ENCODE peak calls at places on chromosomes 6 and 20, in five cellular contexts. One of them, this sample, is unnamed.

GRCh38 chr6:30556714-30556963 is 350 bp upstream of the GNL1 start:
- DNase-seq in mucosa of gallbladder: peak; percentile 91
- DNase-seq in body of pancreas: peak; percentile 86
- DNase-seq in hypothalamus: no peak
- DNase-seq in stimulated activated naive B cell treated with anti-CD40 and anti-IgM and Interleukin-4, amounts not matched to agents 10 μg/mL and 1 μg/mL and 100 μg/mL, for 72 hours: peak; percentile 89
- DNase-seq in this sample: no peak

GRCh38 chr6:90411292-90411781 is 114.7 kb upstream of the BACH2 start:
- DNase-seq in mucosa of gallbladder: no peak
- DNase-seq in body of pancreas: no peak
- DNase-seq in hypothalamus: no peak
- DNase-seq in stimulated activated naive B cell treated with anti-CD40 and anti-IgM and Interleukin-4, amounts not matched to agents 10 μg/mL and 1 μg/mL and 100 μg/mL, for 72 hours: peak; percentile 75
- DNase-seq in this sample: no peak

GRCh38 chr6:17813561-17813960 is 106.8 kb upstream of the NUP153 start:
- DNase-seq in mucosa of gallbladder: no peak
- DNase-seq in body of pancreas: no peak
- DNase-seq in hypothalamus: no peak
- DNase-seq in stimulated activated naive B cell treated with anti-CD40 and anti-IgM and Interleukin-4, amounts not matched to agents 10 μg/mL and 1 μg/mL and 100 μg/mL, for 72 hours: no peak
- DNase-seq in this sample: no peak

GRCh38 chr6:31958412-31958740 is 395 bp downstream of the NELFE start:
- DNase-seq in mucosa of gallbladder: no peak
- DNase-seq in body of pancreas: no peak
- DNase-seq in hypothalamus: no peak
- DNase-seq in stimulated activated naive B cell treated with anti-CD40 and anti-IgM and Interleukin-4, amounts not matched to agents 10 μg/mL and 1 μg/mL and 100 μg/mL, for 72 hours: no peak
- DNase-seq in this sample: peak; percentile 20

GRCh38 chr20:56469077-56469449 is 636 bp downstream of the RTF2 start:
- DNase-seq in mucosa of gallbladder: no peak
- DNase-seq in body of pancreas: no peak
- DNase-seq in hypothalamus: no peak
- DNase-seq in stimulated activated naive B cell treated with anti-CD40 and anti-IgM and Interleukin-4, amounts not matched to agents 10 μg/mL and 1 μg/mL and 100 μg/mL, for 72 hours: no peak
- DNase-seq in this sample: no peak

GRCh38 chr20:59575653-59576052 is 28.7 kb upstream of the PHACTR3 start:
- DNase-seq in mucosa of gallbladder: no peak
- DNase-seq in body of pancreas: no peak
- DNase-seq in hypothalamus: no peak
- DNase-seq in stimulated activated naive B cell treated with anti-CD40 and anti-IgM and Interleukin-4, amounts not matched to agents 10 μg/mL and 1 μg/mL and 100 μg/mL, for 72 hours: no peak
- DNase-seq in this sample: no peak

GRCh38 chr6:128519931-128520435 is 416 bp downstream of the PTPRK start:
- DNase-seq in mucosa of gallbladder: no peak
- DNase-seq in body of pancreas: peak; percentile 58
- DNase-seq in hypothalamus: peak; percentile 83
- DNase-seq in stimulated activated naive B cell treated with anti-CD40 and anti-IgM and Interleukin-4, amounts not matched to agents 10 μg/mL and 1 μg/mL and 100 μg/mL, for 72 hours: peak; percentile 15
- DNase-seq in this sample: peak; percentile 75

GRCh38 chr20:297925-298754 is 770 bp downstream of the ZCCHC3 start:
- DNase-seq in mucosa of gallbladder: peak; percentile 60
- DNase-seq in body of pancreas: peak; percentile 59
- DNase-seq in hypothalamus: peak; percentile 49
- DNase-seq in stimulated activated naive B cell treated with anti-CD40 and anti-IgM and Interleukin-4, amounts not matched to agents 10 μg/mL and 1 μg/mL and 100 μg/mL, for 72 hours: peak; percentile 31
- DNase-seq in this sample: peak; percentile 56

GRCh38 chr6:122649701-122650100 is 39.5 kb downstream of the PKIB start:
- DNase-seq in mucosa of gallbladder: no peak
- DNase-seq in body of pancreas: no peak
- DNase-seq in hypothalamus: no peak
- DNase-seq in stimulated activated naive B cell treated with anti-CD40 and anti-IgM and Interleukin-4, amounts not matched to agents 10 μg/mL and 1 μg/mL and 100 μg/mL, for 72 hours: no peak
- DNase-seq in this sample: no peak

GRCh38 chr6:33875696-33876095 is 71.9 kb upstream of the MLN start:
- DNase-seq in mucosa of gallbladder: no peak
- DNase-seq in body of pancreas: no peak
- DNase-seq in hypothalamus: no peak
- DNase-seq in stimulated activated naive B cell treated with anti-CD40 and anti-IgM and Interleukin-4, amounts not matched to agents 10 μg/mL and 1 μg/mL and 100 μg/mL, for 72 hours: no peak
- DNase-seq in this sample: no peak

GRCh38 chr6:39102821-39103136 is 12.2 kb downstream of the SAYSD1 start:
- DNase-seq in mucosa of gallbladder: no peak
- DNase-seq in body of pancreas: no peak
- DNase-seq in hypothalamus: no peak
- DNase-seq in stimulated activated naive B cell treated with anti-CD40 and anti-IgM and Interleukin-4, amounts not matched to agents 10 μg/mL and 1 μg/mL and 100 μg/mL, for 72 hours: peak; percentile 66
- DNase-seq in this sample: no peak

GRCh38 chr20:23019403-23019802 is 15.7 kb upstream of the SSTR4 start:
- DNase-seq in mucosa of gallbladder: no peak
- DNase-seq in body of pancreas: no peak
- DNase-seq in hypothalamus: no peak
- DNase-seq in stimulated activated naive B cell treated with anti-CD40 and anti-IgM and Interleukin-4, amounts not matched to agents 10 μg/mL and 1 μg/mL and 100 μg/mL, for 72 hours: no peak
- DNase-seq in this sample: peak; percentile 71

GRCh38 chr6:14035448-14035847 is 82.1 kb upstream of the CD83 start:
- DNase-seq in mucosa of gallbladder: peak; percentile 33
- DNase-seq in body of pancreas: peak; percentile 55
- DNase-seq in hypothalamus: no peak
- DNase-seq in stimulated activated naive B cell treated with anti-CD40 and anti-IgM and Interleukin-4, amounts not matched to agents 10 μg/mL and 1 μg/mL and 100 μg/mL, for 72 hours: no peak
- DNase-seq in this sample: no peak

GRCh38 chr20:57656252-57656820 is 36.1 kb upstream of the ZBP1 start:
- DNase-seq in mucosa of gallbladder: no peak
- DNase-seq in body of pancreas: peak; percentile 7
- DNase-seq in hypothalamus: no peak
- DNase-seq in stimulated activated naive B cell treated with anti-CD40 and anti-IgM and Interleukin-4, amounts not matched to agents 10 μg/mL and 1 μg/mL and 100 μg/mL, for 72 hours: no peak
- DNase-seq in this sample: no peak

GRCh38 chr6:34056301-34056700 is 89.6 kb downstream of the GRM4 start:
- DNase-seq in mucosa of gallbladder: peak; percentile 41
- DNase-seq in body of pancreas: peak; percentile 23
- DNase-seq in hypothalamus: no peak
- DNase-seq in stimulated activated naive B cell treated with anti-CD40 and anti-IgM and Interleukin-4, amounts not matched to agents 10 μg/mL and 1 μg/mL and 100 μg/mL, for 72 hours: no peak
- DNase-seq in this sample: no peak

GRCh38 chr6:41443616-41444525 is 102.3 kb upstream of the FOXP4 start:
- DNase-seq in mucosa of gallbladder: no peak
- DNase-seq in body of pancreas: no peak
- DNase-seq in hypothalamus: no peak
- DNase-seq in stimulated activated naive B cell treated with anti-CD40 and anti-IgM and Interleukin-4, amounts not matched to agents 10 μg/mL and 1 μg/mL and 100 μg/mL, for 72 hours: no peak
- DNase-seq in this sample: no peak

GRCh38 chr6:108030223-108030622 is 44.3 kb downstream of the OSTM1 start:
- DNase-seq in mucosa of gallbladder: no peak
- DNase-seq in body of pancreas: no peak
- DNase-seq in hypothalamus: no peak
- DNase-seq in stimulated activated naive B cell treated with anti-CD40 and anti-IgM and Interleukin-4, amounts not matched to agents 10 μg/mL and 1 μg/mL and 100 μg/mL, for 72 hours: no peak
- DNase-seq in this sample: no peak

GRCh38 chr20:58692579-58693225 is at the start of gene NPEPL1:
- DNase-seq in mucosa of gallbladder: peak; percentile 52
- DNase-seq in body of pancreas: peak; percentile 65
- DNase-seq in hypothalamus: no peak
- DNase-seq in stimulated activated naive B cell treated with anti-CD40 and anti-IgM and Interleukin-4, amounts not matched to agents 10 μg/mL and 1 μg/mL and 100 μg/mL, for 72 hours: peak; percentile 41
- DNase-seq in this sample: peak; percentile 63

GRCh38 chr20:58905236-58905635 is 52.7 kb downstream of the GNAS start:
- DNase-seq in mucosa of gallbladder: no peak
- DNase-seq in body of pancreas: no peak
- DNase-seq in hypothalamus: no peak
- DNase-seq in stimulated activated naive B cell treated with anti-CD40 and anti-IgM and Interleukin-4, amounts not matched to agents 10 μg/mL and 1 μg/mL and 100 μg/mL, for 72 hours: no peak
- DNase-seq in this sample: no peak

GRCh38 chr6:108676555-108676954 is 115.8 kb downstream of the FOXO3 start:
- DNase-seq in mucosa of gallbladder: no peak
- DNase-seq in body of pancreas: no peak
- DNase-seq in hypothalamus: no peak
- DNase-seq in stimulated activated naive B cell treated with anti-CD40 and anti-IgM and Interleukin-4, amounts not matched to agents 10 μg/mL and 1 μg/mL and 100 μg/mL, for 72 hours: no peak
- DNase-seq in this sample: no peak

GRCh38 chr6:43840490-43841218 is 70.6 kb downstream of the VEGFA start:
- DNase-seq in mucosa of gallbladder: no peak
- DNase-seq in body of pancreas: no peak
- DNase-seq in hypothalamus: no peak
- DNase-seq in stimulated activated naive B cell treated with anti-CD40 and anti-IgM and Interleukin-4, amounts not matched to agents 10 μg/mL and 1 μg/mL and 100 μg/mL, for 72 hours: no peak
- DNase-seq in this sample: no peak

GRCh38 chr6:157019733-157020132 is 242.6 kb downstream of the ARID1B start:
- DNase-seq in mucosa of gallbladder: no peak
- DNase-seq in body of pancreas: no peak
- DNase-seq in hypothalamus: no peak
- DNase-seq in stimulated activated naive B cell treated with anti-CD40 and anti-IgM and Interleukin-4, amounts not matched to agents 10 μg/mL and 1 μg/mL and 100 μg/mL, for 72 hours: no peak
- DNase-seq in this sample: peak; percentile 12

GRCh38 chr6:37200085-37200484 is 30.1 kb downstream of the PIM1 start:
- DNase-seq in mucosa of gallbladder: no peak
- DNase-seq in body of pancreas: no peak
- DNase-seq in hypothalamus: no peak
- DNase-seq in stimulated activated naive B cell treated with anti-CD40 and anti-IgM and Interleukin-4, amounts not matched to agents 10 μg/mL and 1 μg/mL and 100 μg/mL, for 72 hours: no peak
- DNase-seq in this sample: no peak

GRCh38 chr6:57822896-57823358 is 505.5 kb downstream of the PRIM2 start:
- DNase-seq in mucosa of gallbladder: no peak
- DNase-seq in body of pancreas: no peak
- DNase-seq in hypothalamus: no peak
- DNase-seq in stimulated activated naive B cell treated with anti-CD40 and anti-IgM and Interleukin-4, amounts not matched to agents 10 μg/mL and 1 μg/mL and 100 μg/mL, for 72 hours: no peak
- DNase-seq in this sample: no peak

GRCh38 chr6:140269766-140270165 is 895.3 kb upstream of the CITED2 start:
- DNase-seq in mucosa of gallbladder: no peak
- DNase-seq in body of pancreas: no peak
- DNase-seq in hypothalamus: no peak
- DNase-seq in stimulated activated naive B cell treated with anti-CD40 and anti-IgM and Interleukin-4, amounts not matched to agents 10 μg/mL and 1 μg/mL and 100 μg/mL, for 72 hours: no peak
- DNase-seq in this sample: no peak

GRCh38 chr6:7587631-7588100 is 2.3 kb upstream of the SNRNP48 start:
- DNase-seq in mucosa of gallbladder: no peak
- DNase-seq in body of pancreas: no peak
- DNase-seq in hypothalamus: no peak
- DNase-seq in stimulated activated naive B cell treated with anti-CD40 and anti-IgM and Interleukin-4, amounts not matched to agents 10 μg/mL and 1 μg/mL and 100 μg/mL, for 72 hours: no peak
- DNase-seq in this sample: no peak

GRCh38 chr20:46093531-46093930 is 3.8 kb upstream of the NCOA5 start:
- DNase-seq in mucosa of gallbladder: no peak
- DNase-seq in body of pancreas: no peak
- DNase-seq in hypothalamus: no peak
- DNase-seq in stimulated activated naive B cell treated with anti-CD40 and anti-IgM and Interleukin-4, amounts not matched to agents 10 μg/mL and 1 μg/mL and 100 μg/mL, for 72 hours: no peak
- DNase-seq in this sample: no peak

GRCh38 chr20:62349537-62350097 is 17.5 kb downstream of the LAMA5 start:
- DNase-seq in mucosa of gallbladder: no peak
- DNase-seq in body of pancreas: no peak
- DNase-seq in hypothalamus: no peak
- DNase-seq in stimulated activated naive B cell treated with anti-CD40 and anti-IgM and Interleukin-4, amounts not matched to agents 10 μg/mL and 1 μg/mL and 100 μg/mL, for 72 hours: no peak
- DNase-seq in this sample: no peak

GRCh38 chr6:34305982-34306702 is 57.3 kb upstream of the SMIM29 start:
- DNase-seq in mucosa of gallbladder: peak; percentile 31
- DNase-seq in body of pancreas: no peak
- DNase-seq in hypothalamus: no peak
- DNase-seq in stimulated activated naive B cell treated with anti-CD40 and anti-IgM and Interleukin-4, amounts not matched to agents 10 μg/mL and 1 μg/mL and 100 μg/mL, for 72 hours: no peak
- DNase-seq in this sample: no peak

GRCh38 chr6:38184780-38185080 is 365.2 kb downstream of the ZFAND3 start:
- DNase-seq in mucosa of gallbladder: no peak
- DNase-seq in body of pancreas: no peak
- DNase-seq in hypothalamus: no peak
- DNase-seq in stimulated activated naive B cell treated with anti-CD40 and anti-IgM and Interleukin-4, amounts not matched to agents 10 μg/mL and 1 μg/mL and 100 μg/mL, for 72 hours: no peak
- DNase-seq in this sample: peak; percentile 46

GRCh38 chr20:48523191-48523757 is 304.5 kb downstream of the PREX1 start:
- DNase-seq in mucosa of gallbladder: peak; percentile 74
- DNase-seq in body of pancreas: peak; percentile 18
- DNase-seq in hypothalamus: no peak
- DNase-seq in stimulated activated naive B cell treated with anti-CD40 and anti-IgM and Interleukin-4, amounts not matched to agents 10 μg/mL and 1 μg/mL and 100 μg/mL, for 72 hours: no peak
- DNase-seq in this sample: no peak